ENCODE peak calls at places on chromosome 9, in five cellular contexts. F is HCT116, R is K562, N is H1, A is HepG2. Q is an unnamed sample.

GRCh38 chr9:136196465-136197371 is 8.2 kb downstream of the LHX3 start:
- DNase-seq in A (no peak), F (no peak), N (peak), R (no peak), Q (no peak)

GRCh38 chr9:116073826-116074225 is 79.8 kb upstream of the PAPPA start:
- DNase-seq in N (no peak), A (no peak), F (no peak), R (no peak), Q (no peak)

GRCh38 chr9:27430754-27431540 is 93.1 kb upstream of the IFNK start:
- DNase-seq in A (no peak), F (no peak), N (no peak), R (no peak), Q (no peak)

GRCh38 chr9:113179839-113180238 is 29.0 kb downstream of the SLC31A2 start:
- DNase-seq in R (no peak), F (no peak), A (no peak), N (no peak), Q (no peak)

GRCh38 chr9:14302405-14302804 is 11.5 kb downstream of the NFIB start:
- DNase-seq in A (peak), R (no peak), N (no peak), F (no peak), Q (no peak)

GRCh38 chr9:128627906-128628305 is 28.7 kb downstream of the DYNC2I2 start:
- DNase-seq in R (no peak), A (no peak), N (no peak), F (no peak), Q (no peak)

GRCh38 chr9:81634437-81634836 is 54.9 kb downstream of the TLE1 start:
- DNase-seq in A (peak), R (no peak), N (no peak), F (no peak), Q (no peak)

GRCh38 chr9:20357207-20357503 is 265.1 kb downstream of the MLLT3 start:
- DNase-seq in N (no peak), A (no peak), R (no peak), F (no peak), Q (no peak)

GRCh38 chr9:96418920-96419690 is 935 bp upstream of the ZNF367 start:
- DNase-seq in A (peak), R (peak), F (no peak), N (peak), Q (no peak)

GRCh38 chr9:87554177-87554940 is 56.7 kb downstream of the DAPK1 start:
- DNase-seq in N (no peak), R (no peak), A (no peak), F (no peak), Q (no peak)

GRCh38 chr9:124355941-124356744 is 59.1 kb downstream of the PSMB7 start:
- DNase-seq in F (no peak), A (no peak), R (no peak), N (no peak), Q (no peak)

GRCh38 chr9:114499941-114500528 is 5.2 kb downstream of the WHRN start:
- DNase-seq in N (no peak), F (no peak), A (no peak), R (no peak), Q (no peak)

GRCh38 chr9:72633966-72634365 is 112.6 kb downstream of the TMC1 start:
- DNase-seq in A (no peak), R (peak), F (peak), N (no peak), Q (no peak)

GRCh38 chr9:4987996-4988421 is 2.9 kb downstream of the JAK2 start:
- DNase-seq in A (peak), R (peak), N (peak), F (peak), Q (peak)

GRCh38 chr9:107486674-107487520 is 2.7 kb downstream of the KLF4 start:
- DNase-seq in F (no peak), N (no peak), A (no peak), R (no peak), Q (no peak)

GRCh38 chr9:111016046-111017026 is 21.9 kb downstream of the LPAR1 start:
- DNase-seq in A (no peak), N (no peak), F (no peak), R (no peak), Q (no peak)
- TF ChIP-seq ZNF274 in A (no peak), N (no peak), F (no peak), R (no peak), Q (no peak)

GRCh38 chr9:133331221-133331620 is 4.8 kb downstream of the SURF6 start:
- DNase-seq in F (no peak), N (no peak), R (no peak), A (no peak), Q (no peak)
- TF ChIP-seq YY1 in F (no peak), N (no peak), R (no peak), A (no peak), Q (no peak)

GRCh38 chr9:94946256-94946655 is 219.8 kb downstream of the AOPEP start:
- DNase-seq in R (no peak), F (no peak), N (no peak), A (no peak), Q (no peak)

GRCh38 chr9:94950733-94951590 is 224.5 kb downstream of the AOPEP start:
- DNase-seq in N (no peak), A (peak), R (no peak), F (no peak), Q (no peak)

GRCh38 chr9:94950040-94950732 is 223.7 kb downstream of the AOPEP start:
- DNase-seq in N (no peak), R (no peak), A (no peak), F (no peak), Q (no peak)

GRCh38 chr9:94949330-94949729 is 222.8 kb downstream of the AOPEP start:
- DNase-seq in R (no peak), F (no peak), A (no peak), N (no peak), Q (no peak)

DNA sequence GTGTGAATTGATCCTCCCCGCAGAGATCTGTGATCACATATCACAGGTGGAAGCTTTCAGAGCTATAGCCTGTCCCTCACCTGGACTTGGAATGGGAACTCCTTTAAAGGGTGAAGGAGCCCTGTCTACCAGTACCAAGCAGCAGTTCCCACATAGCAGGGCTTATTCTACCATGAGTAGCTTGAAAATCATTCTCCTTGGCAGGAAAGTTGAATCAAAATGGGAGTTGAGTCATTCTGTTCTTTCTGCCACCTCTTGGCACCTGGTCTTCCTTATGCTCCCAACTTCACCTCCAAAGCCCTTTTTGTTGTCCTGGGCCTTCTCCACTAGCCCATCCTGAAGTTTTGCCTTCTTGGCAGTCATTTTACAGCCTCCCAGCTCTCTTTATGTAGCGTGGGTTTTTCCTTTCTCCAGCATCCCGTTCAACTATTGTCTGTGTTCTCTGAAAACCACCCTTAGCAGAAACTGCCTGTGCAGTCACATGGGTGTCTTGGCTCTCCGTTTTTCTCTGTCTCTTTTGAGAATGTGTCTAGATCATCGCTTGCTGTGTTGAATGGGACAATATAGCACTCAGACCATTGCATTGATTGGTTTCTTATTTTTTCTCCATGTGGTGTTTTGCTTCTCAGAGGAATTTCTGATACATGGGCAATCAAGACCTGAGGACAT is 222.2 kb downstream of the AOPEP start:
- DNase-seq in R (no peak), N (no peak), A (no peak), F (no peak), Q (no peak)
- TF ChIP-seq ZNF274 in R (no peak), N (no peak), A (no peak), F (no peak), Q (no peak)

GRCh38 chr9:130042406-130042930 is 521 bp downstream of the FNBP1 start:
- DNase-seq in F (no peak), N (peak), R (peak), A (no peak), Q (no peak)
- TF ChIP-seq YY1 in F (no peak), N (no peak), R (no peak), A (no peak), Q (no peak)

DNA sequence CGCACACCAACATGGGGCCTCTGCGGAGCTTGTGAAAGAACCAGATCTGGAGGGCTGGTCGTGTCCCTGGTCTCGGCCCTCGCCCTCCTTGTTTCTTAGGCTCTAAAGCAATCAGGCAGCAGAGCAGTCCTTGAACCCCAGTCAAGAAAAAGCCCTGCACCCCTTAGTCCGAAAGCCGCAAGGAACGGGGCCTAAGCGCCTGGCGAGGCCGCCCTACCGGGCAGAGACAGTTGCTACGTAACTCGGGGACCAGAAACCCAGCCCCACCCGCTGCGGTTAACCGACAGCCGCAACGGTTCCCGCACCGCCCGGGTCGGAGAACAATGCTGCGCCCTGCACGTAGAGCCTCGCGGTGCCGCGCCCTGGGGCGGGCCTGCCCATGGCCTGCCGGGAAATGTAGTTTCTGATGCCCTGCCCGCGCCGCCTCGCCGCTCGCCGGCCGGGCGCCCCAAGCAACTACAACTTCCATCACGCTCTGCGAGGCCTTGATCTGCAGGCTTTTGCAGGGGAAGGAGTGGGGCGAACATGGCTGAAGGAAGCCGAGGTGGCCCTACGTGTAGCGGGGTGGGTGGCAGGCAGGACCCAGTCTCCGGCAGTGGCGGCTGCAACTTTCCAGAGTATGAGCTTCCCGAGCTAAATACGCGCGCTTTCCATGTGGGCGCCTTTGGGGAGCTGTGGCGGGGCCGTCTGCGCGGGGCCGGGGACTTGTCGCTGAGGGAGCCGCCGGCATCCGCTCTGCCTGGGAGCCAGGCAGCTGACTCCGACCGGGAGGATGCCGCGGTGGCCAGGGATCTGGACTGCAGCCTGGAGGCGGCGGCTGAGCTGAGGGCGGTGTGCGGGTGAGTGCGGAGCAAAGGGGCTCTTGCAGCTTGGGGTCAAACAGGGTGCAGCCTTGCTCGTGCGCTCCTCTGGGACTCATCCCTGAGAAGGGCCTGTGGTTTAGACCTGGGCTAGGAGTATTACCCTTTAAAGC is at the start of gene SNAPC3:
- DNase-seq in N (peak), F (peak), R (peak), A (peak), Q (peak)
- TF ChIP-seq ZNF274 in N (no peak), F (no peak), R (no peak), A (peak), Q (no peak)

GRCh38 chr9:97962575-97962974 is 20.6 kb upstream of the ANP32B start:
- DNase-seq in N (no peak), A (no peak), R (no peak), F (no peak), Q (no peak)

GRCh38 chr9:97956365-97956764 is 18.4 kb upstream of the HEMGN start:
- DNase-seq in F (no peak), A (no peak), R (no peak), N (no peak), Q (no peak)

GRCh38 chr9:97963232-97963631 is 19.9 kb upstream of the ANP32B start:
- DNase-seq in R (no peak), A (no peak), F (no peak), N (no peak), Q (no peak)

GRCh38 chr9:97959585-97959984 is 21.6 kb upstream of the HEMGN start:
- DNase-seq in A (no peak), R (no peak), F (no peak), N (no peak), Q (no peak)

DNA sequence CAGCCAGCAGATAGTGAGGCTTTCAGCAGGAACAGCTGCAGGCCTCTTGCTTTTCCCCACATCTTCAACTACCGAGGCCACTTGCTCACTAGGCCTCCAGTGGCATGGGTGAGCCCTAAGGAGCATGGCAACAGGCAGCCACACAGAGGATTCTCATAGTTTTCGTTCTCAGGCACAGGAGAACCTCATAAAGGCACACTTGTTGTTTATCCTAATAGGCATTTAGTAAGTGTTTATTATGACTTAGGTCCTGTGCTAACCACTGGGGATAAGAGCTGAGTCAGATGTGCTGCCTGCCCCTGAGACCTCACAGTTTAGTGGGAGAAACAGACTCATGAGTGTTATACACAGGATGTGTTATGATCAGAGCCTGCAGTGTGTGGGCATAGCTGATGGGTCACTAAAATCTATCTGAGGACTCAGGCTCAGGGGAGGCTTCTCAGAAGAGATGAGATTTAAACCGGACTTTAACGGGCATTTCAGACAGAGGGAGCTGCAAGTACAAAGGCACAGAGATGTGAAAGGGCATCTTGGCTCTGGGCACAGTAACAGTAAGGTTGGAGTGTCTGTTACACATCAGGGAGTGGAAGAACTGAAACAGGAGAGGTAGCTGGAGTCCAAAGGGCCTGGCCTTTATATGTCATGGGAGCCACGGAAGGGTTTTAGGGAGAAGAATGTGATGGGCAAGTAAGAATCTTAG is 21.0 kb upstream of the HEMGN start:
- DNase-seq in N (no peak), R (no peak), F (no peak), A (no peak), Q (no peak)
- TF ChIP-seq YY1 in N (no peak), R (no peak), F (no peak), A (no peak), Q (no peak)

GRCh38 chr9:3517377-3518048 is 8.3 kb downstream of the RFX3 start:
- DNase-seq in F (no peak), N (no peak), R (no peak), A (no peak), Q (no peak)
- TF ChIP-seq ZNF274 in F (no peak), N (no peak), R (no peak), A (no peak), Q (no peak)

GRCh38 chr9:37604296-37604695 is 11.9 kb upstream of the TOMM5 start:
- DNase-seq in N (no peak), R (no peak), A (no peak), F (no peak), Q (no peak)

GRCh38 chr9:37608250-37608649 is 15.9 kb upstream of the TOMM5 start:
- DNase-seq in A (no peak), R (no peak), F (no peak), N (no peak), Q (no peak)

GRCh38 chr9:37602817-37603216 is 10.4 kb upstream of the TOMM5 start:
- DNase-seq in N (no peak), R (no peak), A (no peak), F (no peak), Q (no peak)
- TF ChIP-seq YY1 in N (no peak), R (no peak), A (no peak), F (no peak), Q (no peak)

Q was measured in NT2/D1.